ENCODE peak calls at places on chromosomes 7 and 10, in five cellular contexts. O is adrenal gland, J is left lung, W is left ventricle myocardium inferior, Z is breast epithelium. R is an unnamed sample.
A peak's percentile ranks its signal among the peaks of the same experiment; 100 is the strongest.

GRCh38 chr10:76282122-76283030 is 851.0 kb downstream of the LRMDA start:
- DNase-seq in O (peak; percentile 18), J (no peak), W (no peak), Z (no peak), R (no peak)

GRCh38 chr10:104331208-104331838 is 6.9 kb downstream of the ITPRIP start:
- DNase-seq in O (no peak), J (peak; percentile 30), W (no peak), Z (no peak), R (no peak)

GRCh38 chr7:37482505-37482904 is 33.8 kb upstream of the ELMO1 start:
- DNase-seq in O (no peak), J (no peak), W (no peak), Z (no peak), R (no peak)

GRCh38 chr10:50988792-50989191 is 85.5 kb upstream of the PRKG1 start:
- DNase-seq in O (no peak), J (no peak), W (no peak), Z (no peak), R (no peak)

GRCh38 chr7:39880556-39880955 is 69.5 kb upstream of the CDK13 start:
- DNase-seq in O (no peak), J (no peak), W (no peak), Z (no peak), R (no peak)

GRCh38 chr10:110495731-110496552 is 1.8 kb upstream of the DUSP5 start:
- DNase-seq in O (no peak), J (peak; percentile 45), W (peak; percentile 39), Z (peak; percentile 54), R (peak; percentile 76)

GRCh38 chr7:101589976-101590662 is 39.0 kb downstream of the MYL10 start:
- DNase-seq in O (no peak), J (no peak), W (no peak), Z (peak; percentile 25), R (peak; percentile 25)

GRCh38 chr7:97021443-97022261 is 3.0 kb downstream of the DLX5 start:
- DNase-seq in O (no peak), J (no peak), W (no peak), Z (no peak), R (no peak)

GRCh38 chr10:76285012-76285411 is 853.6 kb downstream of the LRMDA start:
- DNase-seq in O (no peak), J (no peak), W (no peak), Z (no peak), R (no peak)

GRCh38 chr7:31134246-31135188 is 82.4 kb downstream of the ADCYAP1R1 start:
- DNase-seq in O (peak; percentile 77), J (peak; percentile 55), W (peak; percentile 51), Z (peak; percentile 26), R (peak; percentile 71)

GRCh38 chr7:159158125-159158887 is 13.6 kb upstream of the VIPR2 start:
- DNase-seq in O (no peak), J (no peak), W (no peak), Z (peak; percentile 14), R (no peak)

GRCh38 chr7:24979470-24979862 is 512 bp downstream of the OSBPL3 start:
- DNase-seq in O (peak; percentile 32), J (peak; percentile 77), W (peak; percentile 61), Z (no peak), R (peak; percentile 85)

GRCh38 chr10:107160866-107161265 is 3.6 kb downstream of the SORCS1 start:
- DNase-seq in O (no peak), J (no peak), W (no peak), Z (no peak), R (no peak)

GRCh38 chr10:5948999-5949759 is 28.2 kb downstream of the IL15RA start:
- DNase-seq in O (peak; percentile 69), J (peak; percentile 68), W (peak; percentile 59), Z (peak; percentile 63), R (peak; percentile 82)

GRCh38 chr7:56081626-56082340 is 11.0 kb downstream of the PHKG1 start:
- DNase-seq in O (no peak), J (no peak), W (no peak), Z (no peak), R (peak; percentile 52)

GRCh38 chr10:19620867-19621266 is 195.4 kb upstream of the PLXDC2 start:
- DNase-seq in O (no peak), J (no peak), W (no peak), Z (no peak), R (no peak)

GRCh38 chr7:41110186-41110585 is 592.7 kb downstream of the INHBA start:
- DNase-seq in O (no peak), J (no peak), W (no peak), Z (no peak), R (no peak)

GRCh38 chr7:157788573-157788972 is 451.8 kb downstream of the DNAJB6 start:
- DNase-seq in O (no peak), J (no peak), W (no peak), Z (no peak), R (no peak)

GRCh38 chr7:3301831-3302618 is 973 bp downstream of the SDK1 start:
- DNase-seq in O (no peak), J (no peak), W (no peak), Z (no peak), R (no peak)

GRCh38 chr10:58266826-58267712 is 625 bp downstream of the IPMK start:
- DNase-seq in O (peak; percentile 50), J (peak; percentile 77), W (peak; percentile 49), Z (peak; percentile 76), R (peak; percentile 81)

GRCh38 chr7:138170959-138171703 is 94.9 kb downstream of the AKR1D1 start:
- DNase-seq in O (no peak), J (no peak), W (no peak), Z (no peak), R (no peak)

GRCh38 chr7:24978837-24979469 is 1.0 kb downstream of the OSBPL3 start:
- DNase-seq in O (no peak), J (peak; percentile 42), W (no peak), Z (peak; percentile 48), R (peak; percentile 69)

DNA sequence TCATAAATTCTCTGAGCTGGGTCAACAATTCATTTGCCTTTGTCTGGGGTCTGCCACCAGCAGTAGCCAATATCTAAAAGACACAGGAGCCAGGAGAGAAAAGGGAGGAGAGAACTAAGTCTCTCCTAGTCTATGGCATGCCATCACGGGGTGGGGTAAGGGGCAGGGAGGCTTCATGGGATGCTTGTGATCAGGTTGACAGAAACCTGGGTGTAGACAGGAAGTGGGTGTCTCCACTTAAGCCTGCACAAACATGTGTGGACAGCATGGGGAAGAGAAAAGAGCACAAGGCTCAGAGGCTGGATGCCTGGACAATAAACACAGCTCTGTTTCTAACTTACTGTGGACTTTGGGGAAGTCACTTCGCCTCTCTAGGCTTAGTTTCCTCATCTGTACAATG is 11.5 kb upstream of the C10orf53 start:
- DNase-seq in O (no peak), J (no peak), W (no peak), Z (no peak), R (no peak)
- H3K4me1 ChIP-seq in O (no peaks in the 10 kb centered on the region), J (no peaks in the 10 kb centered on the region), W (no peaks in the 10 kb centered on the region), Z (no peaks in the 10 kb centered on the region), R (no peaks in the 10 kb centered on the region)

GRCh38 chr7:135162382-135163001 is 8.0 kb downstream of the CYREN start:
- DNase-seq in O (no peak), J (no peak), W (no peak), Z (no peak), R (no peak)

GRCh38 chr7:135161669-135162068 is 8.8 kb downstream of the CYREN start:
- DNase-seq in O (no peak), J (no peak), W (no peak), Z (no peak), R (no peak)

GRCh38 chr7:135159359-135160087 is 11.0 kb downstream of the CYREN start:
- DNase-seq in O (no peak), J (no peak), W (no peak), Z (no peak), R (no peak)

GRCh38 chr7:135160098-135160857 is 10.2 kb downstream of the CYREN start:
- DNase-seq in O (peak; percentile 46), J (no peak), W (no peak), Z (no peak), R (no peak)

GRCh38 chr7:135160858-135161653 is 9.5 kb downstream of the CYREN start:
- DNase-seq in O (no peak), J (no peak), W (no peak), Z (no peak), R (no peak)
- H3K27ac ChIP-seq in O (peak overlapping the region; percentile 47), J (peak overlapping the region; percentile 69), W (peak overlapping the region; percentile 88), Z (peak overlapping the region; percentile 54), R (peak overlapping the region; percentile 27)

DNA sequence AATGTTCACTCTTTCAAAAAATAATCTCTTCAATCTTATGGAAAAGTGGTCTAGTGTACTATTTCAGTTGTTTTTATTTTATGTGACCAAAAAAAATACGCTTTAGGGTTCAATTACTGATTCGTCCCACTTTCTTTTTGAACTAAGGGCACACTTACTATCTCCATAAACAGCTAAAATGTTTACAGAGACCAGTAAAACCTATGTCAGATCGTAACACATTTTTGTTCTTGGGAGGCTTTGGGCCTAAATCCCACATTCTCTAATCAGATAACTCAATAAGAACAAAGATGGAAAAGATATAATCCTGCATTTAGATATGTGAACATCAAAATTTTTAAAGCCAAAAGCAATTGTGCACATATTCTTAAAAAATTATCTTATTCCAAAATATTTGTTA is 29.8 kb upstream of the EPC1 start:
- DNase-seq in O (no peak), J (no peak), W (no peak), Z (no peak), R (no peak)
- H3K4me1 ChIP-seq in O (peaks cover 37% of the 10 kb centered on the region), J (no peaks in the 10 kb centered on the region), W (peaks cover 50% of the 10 kb centered on the region), Z (no peaks in the 10 kb centered on the region), R (peaks cover 15% of the 10 kb centered on the region)

DNA sequence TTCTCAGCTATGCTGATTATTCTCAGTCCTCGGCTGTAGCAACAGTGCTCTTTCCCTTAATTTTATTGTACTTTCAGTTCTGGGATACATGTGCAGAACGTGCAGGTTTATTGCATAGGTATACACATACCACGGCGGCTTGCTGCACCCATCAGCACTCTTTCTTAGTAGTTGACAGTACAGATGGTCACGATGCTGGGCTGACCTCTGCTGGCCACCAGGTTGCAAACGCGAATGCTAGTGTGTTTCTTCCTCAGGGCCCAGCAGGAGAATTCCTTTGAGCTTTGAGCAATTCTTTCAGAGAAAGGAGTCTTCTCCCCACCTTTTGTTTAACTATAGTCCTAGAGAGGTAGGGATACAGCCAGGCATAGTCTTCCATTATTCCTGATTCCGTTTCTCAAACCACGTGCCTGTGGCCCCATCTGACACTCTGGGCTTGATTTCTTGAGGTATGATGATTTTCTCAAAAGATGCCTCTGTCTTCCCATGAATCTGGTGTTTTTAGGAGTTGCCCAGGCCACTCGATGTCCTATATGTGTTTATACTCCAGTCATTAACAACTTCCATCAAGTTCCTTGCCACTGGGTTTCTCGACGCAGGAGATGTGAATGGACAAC is 48.9 kb upstream of the CDC14C start:
- DNase-seq in O (peak; percentile 47), J (peak; percentile 37), W (peak; percentile 25), Z (peak; percentile 19), R (peak; percentile 70)
- H3K27ac ChIP-seq in O (no peak overlapping the region), J (no peak overlapping the region), W (no peak overlapping the region), Z (no peak overlapping the region), R (no peak overlapping the region)

GRCh38 chr10:96846926-96847325 is 14.8 kb downstream of the LCOR start:
- DNase-seq in O (no peak), J (no peak), W (no peak), Z (no peak), R (peak; percentile 34)
- H3K4me1 ChIP-seq in O (peaks cover 31% of the 10 kb centered on the region), J (peaks cover 8% of the 10 kb centered on the region), W (peaks cover 53% of the 10 kb centered on the region), Z (peaks cover 6% of the 10 kb centered on the region), R (peaks cover 18% of the 10 kb centered on the region)